ENCODE peak calls at places on chromosomes 1 and 21, in nine cellular contexts. D is GM04503, X is WTC11, Z is HTR-8/SVneo, R is pons, W is mesothelial cell of epicardium, C is hippocampal formation, T is upper lobe of right lung, P is ACHN. K is an unnamed sample.
A peak's percentile ranks its signal among the peaks of the same experiment; 100 is the strongest.

GRCh38 chr1:118989878-118990378 is 1.8 kb upstream of the TBX15 start:
- DNase-seq in Z (no peak), C (no peak), X (peak; percentile 64), T (no peak), W (no peak), D (peak; percentile 80), P (no peak), R (no peak), K (no peak)

GRCh38 chr1:221837886-221838285 is 96.0 kb upstream of the DUSP10 start:
- DNase-seq in C (no peak), T (no peak), X (no peak), Z (no peak), P (no peak), W (no peak), R (no peak), D (no peak), K (no peak)

GRCh38 chr1:153195216-153195615 is 8.0 kb upstream of the LELP1 start:
- DNase-seq in X (no peak), T (no peak), P (no peak), W (no peak), R (no peak), Z (no peak), C (no peak), D (no peak), K (no peak)

GRCh38 chr1:70978623-70979022 is 69.0 kb downstream of the PTGER3 start:
- DNase-seq in D (no peak), C (no peak), X (no peak), W (no peak), R (peak; percentile 17), Z (no peak), P (no peak), T (no peak), K (no peak)

GRCh38 chr1:223761416-223761815 is 49.1 kb downstream of the CAPN2 start:
- DNase-seq in P (no peak), W (no peak), T (no peak), D (no peak), Z (no peak), R (no peak), C (no peak), X (no peak), K (no peak)

GRCh38 chr1:178324003-178324402 is 172.8 kb downstream of the CLEC20A start:
- DNase-seq in C (no peak), Z (no peak), D (no peak), X (no peak), P (no peak), W (no peak), T (no peak), R (no peak), K (no peak)

GRCh38 chr1:30879126-30879786 is 29.3 kb downstream of the SDC3 start:
- DNase-seq in P (no peak), X (no peak), D (no peak), R (no peak), W (no peak), Z (no peak), C (no peak), T (no peak), K (no peak)

GRCh38 chr1:241639653-241640148 is 468 bp downstream of the CHML start:
- DNase-seq in P (peak; percentile 56), R (no peak), Z (peak; percentile 29), W (no peak), X (peak; percentile 40), C (no peak), T (peak; percentile 72), D (no peak), K (no peak)

GRCh38 chr1:176466514-176466913 is 3.5 kb downstream of the PAPPA2 start:
- DNase-seq in P (peak; percentile 33), T (no peak), C (no peak), R (no peak), X (peak; percentile 39), W (no peak), Z (no peak), D (no peak), K (no peak)

GRCh38 chr1:232477728-232478127 is 152.2 kb downstream of the SIPA1L2 start:
- DNase-seq in R (no peak), P (peak; percentile 76), X (no peak), T (no peak), C (no peak), Z (peak; percentile 71), W (no peak), D (peak; percentile 96), K (peak; percentile 95)

GRCh38 chr1:30277415-30277814 is 446.0 kb downstream of the MATN1 start:
- DNase-seq in P (no peak), T (no peak), Z (no peak), R (no peak), X (no peak), C (no peak), D (no peak), W (peak; percentile 5), K (no peak)

GRCh38 chr1:32465541-32466002 is 700 bp downstream of the ZBTB8B start:
- DNase-seq in W (no peak), Z (no peak), P (no peak), D (no peak), C (no peak), R (no peak), X (no peak), T (no peak), K (no peak)

GRCh38 chr21:45769239-45769758 is 125.8 kb downstream of the PCBP3 start:
- DNase-seq in Z (no peak), C (no peak), R (no peak), W (no peak), D (no peak), P (no peak), X (no peak), T (no peak), K (no peak)

GRCh38 chr1:155004352-155005075 is 1.9 kb downstream of the ZBTB7B start:
- DNase-seq in C (peak; percentile 58), D (no peak), P (no peak), T (no peak), R (peak; percentile 69), X (no peak), W (no peak), Z (no peak), K (no peak)

GRCh38 chr21:38804617-38805281 is 980 bp upstream of the ETS2 start:
- DNase-seq in T (peak; percentile 91), D (no peak), R (peak; percentile 28), P (peak; percentile 71), Z (no peak), X (peak; percentile 63), C (peak; percentile 43), W (no peak), K (no peak)

GRCh38 chr1:98921817-98922216 is 82.8 kb downstream of the PLPPR5 start:
- DNase-seq in W (no peak), D (no peak), P (no peak), T (no peak), C (no peak), X (no peak), R (no peak), Z (no peak), K (no peak)

GRCh38 chr1:42422672-42423236 is 33.1 kb downstream of the ZMYND12 start:
- DNase-seq in R (no peak), T (no peak), X (no peak), P (no peak), C (no peak), D (no peak), Z (no peak), W (no peak), K (no peak)

GRCh38 chr1:53909946-53910345 is 16.0 kb downstream of the DIO1 start:
- DNase-seq in X (no peak), T (no peak), C (no peak), D (no peak), P (no peak), R (no peak), W (no peak), Z (no peak), K (no peak)

GRCh38 chr1:216824511-216824910 is 101.3 kb upstream of the ESRRG start:
- DNase-seq in W (no peak), P (peak; percentile 62), T (no peak), D (no peak), C (no peak), R (no peak), X (no peak), Z (no peak), K (no peak)

GRCh38 chr1:208412994-208413393 is 168.8 kb upstream of the PLXNA2 start:
- DNase-seq in Z (no peak), P (no peak), W (no peak), T (no peak), X (no peak), R (no peak), C (no peak), D (no peak), K (no peak)

GRCh38 chr1:60428161-60428560 is 354.6 kb upstream of the C1orf87 start:
- DNase-seq in W (no peak), Z (no peak), P (no peak), X (no peak), R (no peak), D (no peak), C (no peak), T (no peak), K (no peak)

GRCh38 chr1:116769050-116769449 is 14.8 kb downstream of the CD2 start:
- DNase-seq in P (no peak), D (no peak), W (no peak), R (no peak), C (no peak), Z (no peak), X (no peak), T (no peak), K (no peak)

GRCh38 chr21:37153935-37154350 is 80.9 kb downstream of the TTC3 start:
- DNase-seq in D (no peak), R (peak; percentile 64), W (no peak), C (no peak), T (no peak), X (no peak), Z (no peak), P (no peak), K (no peak)

GRCh38 chr1:201050515-201051277 is 27.2 kb upstream of the KIF21B start:
- DNase-seq in R (no peak), C (no peak), D (peak; percentile 21), P (no peak), Z (no peak), X (no peak), W (no peak), T (no peak), K (peak; percentile 16)

GRCh38 chr1:52901384-52901783 is 20.2 kb downstream of the ECHDC2 start:
- DNase-seq in T (no peak), R (no peak), X (no peak), Z (no peak), W (no peak), D (no peak), C (no peak), P (no peak), K (no peak)

GRCh38 chr1:165898837-165899236 is 71.4 kb downstream of the UCK2 start:
- DNase-seq in W (no peak), Z (peak; percentile 91), C (no peak), T (no peak), P (peak; percentile 97), R (no peak), D (peak; percentile 97), X (no peak), K (peak; percentile 97)

GRCh38 chr21:42737969-42738590 is 84.7 kb downstream of the PDE9A start:
- DNase-seq in R (peak; percentile 61), P (no peak), C (peak; percentile 31), T (peak; percentile 81), X (no peak), Z (no peak), W (no peak), D (no peak), K (no peak)

GRCh38 chr1:36553591-36554417 is 71.1 kb upstream of the CSF3R start:
- DNase-seq in D (no peak), C (peak; percentile 22), X (peak; percentile 92), Z (peak; percentile 59), T (peak; percentile 76), R (peak; percentile 51), W (peak; percentile 81), P (peak; percentile 65), K (no peak)

GRCh38 chr1:224170748-224171478 is 12.1 kb upstream of the DEGS1 start:
- DNase-seq in D (no peak), W (no peak), P (peak; percentile 64), X (peak; percentile 30), C (no peak), T (peak; percentile 66), Z (peak; percentile 40), R (peak; percentile 26), K (no peak)

GRCh38 chr1:235015291-235015990 is 113.2 kb downstream of the TOMM20 start:
- DNase-seq in P (no peak), D (no peak), X (no peak), T (no peak), R (no peak), C (no peak), Z (no peak), W (no peak), K (no peak)

GRCh38 chr1:32948905-32949304 is 15.7 kb downstream of the RNF19B start:
- DNase-seq in X (no peak), T (no peak), R (no peak), W (no peak), C (no peak), D (no peak), Z (no peak), P (peak; percentile 77), K (no peak)

K was measured in GM04504.